ENCODE peak calls at places on chromosome 16, in five cellular contexts. One of them, this sample, is unnamed.

GRCh38 chr16:78216166-78216745 is 116.8 kb downstream of the WWOX start:
- DNase-seq in breast epithelium: no peak
- DNase-seq in dorsolateral prefrontal cortex: no peak
- DNase-seq in lower leg skin: no peak
- DNase-seq in A549: no peak
- DNase-seq in this sample: no peak

GRCh38 chr16:56708821-56709685 is 20.9 kb upstream of the NUP93 start:
- DNase-seq in breast epithelium: no peak
- DNase-seq in dorsolateral prefrontal cortex: no peak
- DNase-seq in lower leg skin: no peak
- DNase-seq in A549: no peak
- DNase-seq in this sample: no peak

GRCh38 chr16:22326771-22327445 is 29.7 kb downstream of the POLR3E start:
- DNase-seq in breast epithelium: no peak
- DNase-seq in dorsolateral prefrontal cortex: no peak
- DNase-seq in A549: no peak
- DNase-seq in lower leg skin: no peak
- DNase-seq in this sample: no peak

GRCh38 chr16:48384305-48384981 is 770 bp downstream of the SIAH1 start:
- DNase-seq in breast epithelium: peak; percentile 44
- DNase-seq in lower leg skin: peak; percentile 38
- DNase-seq in dorsolateral prefrontal cortex: peak; percentile 55
- DNase-seq in A549: peak; percentile 64
- DNase-seq in this sample: peak; percentile 74

GRCh38 chr16:82185012-82185411 is 15.0 kb upstream of the MPHOSPH6 start:
- DNase-seq in breast epithelium: no peak
- DNase-seq in dorsolateral prefrontal cortex: no peak
- DNase-seq in A549: no peak
- DNase-seq in lower leg skin: no peak
- DNase-seq in this sample: peak; percentile 35

GRCh38 chr16:89167425-89167941 is 4.1 kb upstream of the CDH15 start:
- DNase-seq in A549: peak; percentile 83
- DNase-seq in lower leg skin: peak; percentile 68
- DNase-seq in breast epithelium: peak; percentile 64
- DNase-seq in dorsolateral prefrontal cortex: peak; percentile 68
- DNase-seq in this sample: peak; percentile 56

GRCh38 chr16:70737377-70738082 is 51.7 kb upstream of the MTSS2 start:
- DNase-seq in lower leg skin: peak; percentile 71
- DNase-seq in A549: no peak
- DNase-seq in dorsolateral prefrontal cortex: no peak
- DNase-seq in breast epithelium: peak; percentile 91
- DNase-seq in this sample: peak; percentile 98

GRCh38 chr16:12347365-12347764 is 370.8 kb downstream of the SNX29 start:
- DNase-seq in breast epithelium: no peak
- DNase-seq in A549: no peak
- DNase-seq in lower leg skin: no peak
- DNase-seq in dorsolateral prefrontal cortex: no peak
- DNase-seq in this sample: no peak

GRCh38 chr16:87464691-87465300 is 28.0 kb downstream of the ZCCHC14 start:
- DNase-seq in dorsolateral prefrontal cortex: no peak
- DNase-seq in breast epithelium: peak; percentile 47
- DNase-seq in A549: no peak
- DNase-seq in lower leg skin: peak; percentile 81
- DNase-seq in this sample: peak; percentile 97

GRCh38 chr16:81465375-81465943 is 20.9 kb downstream of the CMIP start:
- DNase-seq in dorsolateral prefrontal cortex: no peak
- DNase-seq in A549: no peak
- DNase-seq in breast epithelium: no peak
- DNase-seq in lower leg skin: no peak
- DNase-seq in this sample: no peak

GRCh38 chr16:78746718-78747117 is 647.3 kb downstream of the WWOX start:
- DNase-seq in dorsolateral prefrontal cortex: no peak
- DNase-seq in breast epithelium: no peak
- DNase-seq in lower leg skin: no peak
- DNase-seq in A549: no peak
- DNase-seq in this sample: no peak

GRCh38 chr16:56606688-56607618 is 1.4 kb upstream of the MT2A start:
- DNase-seq in lower leg skin: peak; percentile 91
- DNase-seq in breast epithelium: peak; percentile 96
- DNase-seq in A549: peak; percentile 91
- DNase-seq in dorsolateral prefrontal cortex: no peak
- DNase-seq in this sample: peak; percentile 100

GRCh38 chr16:8126313-8126712 is 464.0 kb downstream of the TMEM114 start:
- DNase-seq in A549: no peak
- DNase-seq in lower leg skin: no peak
- DNase-seq in breast epithelium: no peak
- DNase-seq in dorsolateral prefrontal cortex: no peak
- DNase-seq in this sample: no peak

GRCh38 chr16:64950262-64950661 is 171.6 kb downstream of the CDH11 start:
- DNase-seq in breast epithelium: no peak
- DNase-seq in A549: no peak
- DNase-seq in dorsolateral prefrontal cortex: no peak
- DNase-seq in lower leg skin: no peak
- DNase-seq in this sample: no peak
- TF ChIP-seq CTCF in breast epithelium: no peak
- TF ChIP-seq CTCF in A549: no peak
- TF ChIP-seq CTCF in dorsolateral prefrontal cortex: no peak
- TF ChIP-seq CTCF in lower leg skin: no peak
- TF ChIP-seq CTCF in this sample: peak; percentile 26

GRCh38 chr16:83200005-83200779 is 573.4 kb downstream of the CDH13 start:
- DNase-seq in lower leg skin: no peak
- DNase-seq in dorsolateral prefrontal cortex: peak; percentile 65
- DNase-seq in A549: peak; percentile 16
- DNase-seq in breast epithelium: no peak
- DNase-seq in this sample: no peak

DNA sequence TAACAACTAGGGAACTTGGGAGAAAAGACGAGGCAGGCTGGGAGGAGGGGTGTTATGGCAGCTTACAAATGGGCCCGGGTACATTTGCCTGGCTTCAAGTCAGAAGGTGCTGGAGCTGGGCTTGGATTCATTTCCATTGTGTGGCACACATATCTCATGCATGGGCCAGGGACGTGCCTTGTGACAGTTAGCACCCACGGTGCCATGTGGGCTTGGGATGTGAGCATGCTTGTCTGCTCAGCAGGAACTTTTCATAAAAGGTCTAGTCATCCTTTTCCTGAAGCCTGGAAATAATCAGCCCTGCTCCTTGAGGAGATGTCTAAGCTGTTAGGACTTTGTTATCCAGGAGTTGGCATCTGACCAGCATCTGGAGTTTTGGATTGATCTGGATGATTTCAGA is 572.2 kb downstream of the CDH13 start:
- DNase-seq in dorsolateral prefrontal cortex: no peak
- DNase-seq in lower leg skin: no peak
- DNase-seq in breast epithelium: no peak
- DNase-seq in A549: no peak
- DNase-seq in this sample: no peak
- H3K4me3 ChIP-seq in dorsolateral prefrontal cortex: no peak overlapping the region
- H3K4me3 ChIP-seq in lower leg skin: no peak overlapping the region
- H3K4me3 ChIP-seq in breast epithelium: no peak overlapping the region
- H3K4me3 ChIP-seq in A549: no peak overlapping the region
- H3K4me3 ChIP-seq in this sample: no peak overlapping the region

GRCh38 chr16:3115561-3115960 is 3.2 kb downstream of the ZNF205 start:
- DNase-seq in A549: no peak
- DNase-seq in dorsolateral prefrontal cortex: no peak
- DNase-seq in lower leg skin: no peak
- DNase-seq in breast epithelium: no peak
- DNase-seq in this sample: no peak
- TF ChIP-seq CTCF in A549: no peak
- TF ChIP-seq CTCF in dorsolateral prefrontal cortex: no peak
- TF ChIP-seq CTCF in lower leg skin: no peak
- TF ChIP-seq CTCF in breast epithelium: no peak
- TF ChIP-seq CTCF in this sample: no peak

GRCh38 chr16:3825103-3825502 is 55.4 kb downstream of the CREBBP start:
- DNase-seq in lower leg skin: no peak
- DNase-seq in dorsolateral prefrontal cortex: no peak
- DNase-seq in A549: no peak
- DNase-seq in breast epithelium: no peak
- DNase-seq in this sample: peak; percentile 34

GRCh38 chr16:3823427-3823826 is 57.1 kb downstream of the CREBBP start:
- DNase-seq in breast epithelium: no peak
- DNase-seq in A549: no peak
- DNase-seq in lower leg skin: no peak
- DNase-seq in dorsolateral prefrontal cortex: no peak
- DNase-seq in this sample: no peak

GRCh38 chr16:3822366-3823045 is 58.0 kb downstream of the CREBBP start:
- DNase-seq in lower leg skin: no peak
- DNase-seq in A549: no peak
- DNase-seq in breast epithelium: no peak
- DNase-seq in dorsolateral prefrontal cortex: no peak
- DNase-seq in this sample: peak; percentile 33

GRCh38 chr16:3825940-3826339 is 54.6 kb downstream of the CREBBP start:
- DNase-seq in lower leg skin: no peak
- DNase-seq in A549: no peak
- DNase-seq in dorsolateral prefrontal cortex: no peak
- DNase-seq in breast epithelium: no peak
- DNase-seq in this sample: no peak

GRCh38 chr16:3824121-3824795 is 56.3 kb downstream of the CREBBP start:
- DNase-seq in lower leg skin: no peak
- DNase-seq in dorsolateral prefrontal cortex: no peak
- DNase-seq in breast epithelium: no peak
- DNase-seq in A549: no peak
- DNase-seq in this sample: no peak
- H3K4me3 ChIP-seq in lower leg skin: no peak overlapping the region
- H3K4me3 ChIP-seq in dorsolateral prefrontal cortex: peak overlapping the region; percentile 15
- H3K4me3 ChIP-seq in breast epithelium: no peak overlapping the region
- H3K4me3 ChIP-seq in A549: no peak overlapping the region
- H3K4me3 ChIP-seq in this sample: no peak overlapping the region

GRCh38 chr16:49492896-49493620 is 119.5 kb downstream of the C16orf78 start:
- DNase-seq in A549: no peak
- DNase-seq in dorsolateral prefrontal cortex: no peak
- DNase-seq in breast epithelium: no peak
- DNase-seq in lower leg skin: no peak
- DNase-seq in this sample: no peak

GRCh38 chr16:49491736-49492089 is 118.1 kb downstream of the C16orf78 start:
- DNase-seq in A549: peak; percentile 10
- DNase-seq in breast epithelium: peak; percentile 79
- DNase-seq in lower leg skin: no peak
- DNase-seq in dorsolateral prefrontal cortex: no peak
- DNase-seq in this sample: no peak

GRCh38 chr16:49491111-49491670 is 117.6 kb downstream of the C16orf78 start:
- DNase-seq in A549: no peak
- DNase-seq in lower leg skin: no peak
- DNase-seq in breast epithelium: peak; percentile 32
- DNase-seq in dorsolateral prefrontal cortex: no peak
- DNase-seq in this sample: no peak

GRCh38 chr16:49493836-49494235 is 120.2 kb downstream of the C16orf78 start:
- DNase-seq in dorsolateral prefrontal cortex: no peak
- DNase-seq in breast epithelium: no peak
- DNase-seq in A549: no peak
- DNase-seq in lower leg skin: no peak
- DNase-seq in this sample: no peak

GRCh38 chr16:49492090-49492801 is 118.6 kb downstream of the C16orf78 start:
- DNase-seq in lower leg skin: no peak
- DNase-seq in dorsolateral prefrontal cortex: no peak
- DNase-seq in A549: peak; percentile 15
- DNase-seq in breast epithelium: peak; percentile 23
- DNase-seq in this sample: peak; percentile 11
- TF ChIP-seq CTCF in lower leg skin: no peak
- TF ChIP-seq CTCF in dorsolateral prefrontal cortex: peak; percentile 87
- TF ChIP-seq CTCF in A549: peak; percentile 91
- TF ChIP-seq CTCF in breast epithelium: peak; percentile 83
- TF ChIP-seq CTCF in this sample: peak; percentile 62

DNA sequence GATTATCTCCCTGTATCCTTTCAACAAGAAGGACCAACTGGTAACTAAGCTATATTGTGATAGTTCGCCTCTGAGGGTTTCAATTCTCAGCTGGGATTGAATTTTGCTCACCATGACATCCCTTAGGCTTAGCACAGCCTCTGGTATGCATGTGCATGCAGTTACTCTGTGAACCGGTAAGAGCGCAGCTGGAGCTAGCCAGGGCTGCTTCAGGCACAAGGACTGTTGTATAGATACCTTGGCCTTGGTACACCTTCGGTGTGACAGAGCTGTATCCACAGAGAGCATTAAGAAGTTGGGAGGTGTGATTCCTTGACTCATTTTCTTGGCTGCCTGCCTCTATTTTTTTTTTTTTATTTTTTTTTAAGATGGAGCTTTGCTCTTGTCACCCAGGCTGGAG is 2.3 kb upstream of the NUTF2 start:
- DNase-seq in dorsolateral prefrontal cortex: no peak
- DNase-seq in breast epithelium: no peak
- DNase-seq in lower leg skin: no peak
- DNase-seq in A549: no peak
- DNase-seq in this sample: peak; percentile 34
- H3K4me3 ChIP-seq in dorsolateral prefrontal cortex: peak overlapping the region; percentile 100
- H3K4me3 ChIP-seq in breast epithelium: no peak overlapping the region
- H3K4me3 ChIP-seq in lower leg skin: no peak overlapping the region
- H3K4me3 ChIP-seq in A549: no peak overlapping the region
- H3K4me3 ChIP-seq in this sample: no peak overlapping the region

This sample was measured in foreskin fibroblast.